ENCODE peak calls at places on chromosomes 4 and X, in nine cellular contexts. I is nephron progenitor cell, D is anterior cingulate cortex, W is tibial artery, K is stomach, O is tibial nerve, A is NCI-H1092, B is T follicular helper cell, H is WTC11. V is an unnamed sample.

GRCh38 chr4:131001371-131001770 is 1905.4 kb downstream of the C4orf33 start:
- DNase-seq in K (no peak), W (no peak), O (no peak), B (no peak), H (no peak), I (no peak), A (no peak), D (no peak), V (no peak)

GRCh38 chrX:55582447-55582846 is 40.8 kb upstream of the FOXR2 start:
- DNase-seq in I (no peak), H (no peak), W (no peak), K (no peak), D (no peak), O (no peak), B (no peak), A (no peak), V (no peak)

GRCh38 chr4:32775049-32775448 is 2054.9 kb downstream of the PCDH7 start:
- DNase-seq in I (no peak), B (no peak), O (no peak), A (no peak), H (no peak), K (no peak), D (no peak), W (no peak), V (no peak)

GRCh38 chr4:77581724-77582123 is 23.9 kb upstream of the CXCL13 start:
- DNase-seq in H (no peak), A (no peak), I (no peak), B (no peak), D (no peak), O (no peak), K (no peak), W (no peak), V (no peak)

GRCh38 chrX:40172169-40172979 is 74.6 kb upstream of the BCOR start:
- DNase-seq in H (peak), A (peak), O (no peak), W (peak), K (peak), B (no peak), D (peak), I (peak), V (peak)

GRCh38 chr4:107261241-107261874 is 225.2 kb upstream of the DKK2 start:
- DNase-seq in I (no peak), B (no peak), D (no peak), O (no peak), A (no peak), H (no peak), K (no peak), W (no peak), V (no peak)

GRCh38 chr4:67694662-67695061 is 6.3 kb downstream of the UBA6 start:
- DNase-seq in B (no peak), D (no peak), H (no peak), A (no peak), K (no peak), W (no peak), I (no peak), O (no peak), V (no peak)

GRCh38 chr4:98581126-98581525 is 77.3 kb downstream of the TSPAN5 start:
- DNase-seq in O (no peak), H (no peak), D (no peak), W (no peak), I (no peak), K (no peak), B (no peak), A (no peak), V (no peak)

GRCh38 chr4:105902550-105903262 is 7.4 kb downstream of the NPNT start:
- DNase-seq in I (no peak), D (no peak), W (no peak), B (no peak), A (no peak), O (no peak), H (no peak), K (no peak), V (no peak)

GRCh38 chr4:168695288-168695687 is 198.4 kb downstream of the PALLD start:
- DNase-seq in A (no peak), I (no peak), H (no peak), B (no peak), K (no peak), O (no peak), D (no peak), W (no peak), V (no peak)

GRCh38 chrX:9635805-9636204 is 129.8 kb downstream of the GPR143 start:
- DNase-seq in H (no peak), B (no peak), I (no peak), W (no peak), O (no peak), K (no peak), A (no peak), D (no peak), V (no peak)

GRCh38 chr4:84401669-84402068 is 97.4 kb downstream of the NKX6-1 start:
- DNase-seq in I (no peak), A (no peak), K (no peak), O (no peak), B (no peak), W (no peak), H (no peak), D (no peak), V (peak)

GRCh38 chr4:151599876-151600275 is 160.9 kb downstream of the GATB start:
- DNase-seq in W (no peak), B (no peak), D (no peak), A (no peak), H (no peak), K (no peak), O (no peak), I (no peak), V (no peak)

GRCh38 chrX:2696698-2697215 is 5.7 kb downstream of the CD99 start:
- DNase-seq in W (no peak), K (no peak), I (no peak), H (no peak), D (no peak), O (no peak), A (no peak), B (no peak), V (no peak)

GRCh38 chr4:7999695-8000094 is 60.0 kb upstream of the AFAP1 start:
- DNase-seq in O (no peak), H (no peak), B (no peak), I (no peak), D (no peak), A (no peak), W (no peak), K (no peak), V (no peak)

GRCh38 chr4:185341377-185341776 is 54.3 kb downstream of the LRP2BP start:
- DNase-seq in I (no peak), O (no peak), A (no peak), H (no peak), D (no peak), W (no peak), K (no peak), B (no peak), V (no peak)

GRCh38 chrX:14598330-14598729 is 69.0 kb downstream of the GLRA2 start:
- DNase-seq in O (no peak), W (no peak), I (no peak), B (no peak), A (no peak), D (no peak), K (no peak), H (no peak), V (no peak)

GRCh38 chrX:13180807-13181206 is 136.4 kb upstream of the FAM9C start:
- DNase-seq in I (no peak), A (no peak), B (no peak), H (no peak), K (no peak), D (no peak), O (no peak), W (no peak), V (no peak)

V was measured in pancreas.